ENCODE peak calls at places on chromosomes 1 and 21, in six cellular contexts. W is cardiac fibroblast, U is tibial artery, I is lung, C is fibroblast of the aortic adventitia, H is endothelial cell of umbilical vein. Z is an unnamed sample.

GRCh38 chr1:31700468-31701136 is 3.2 kb downstream of the COL16A1 start:
- DNase-seq in W (no peak), U (no peak), I (no peak), C (no peak), H (no peak), Z (no peak)

GRCh38 chr1:148383966-148384365 is 99.1 kb downstream of the PPIAL4G start:
- DNase-seq in W (no peak), U (no peak), I (no peak), C (no peak), H (no peak), Z (no peak)

GRCh38 chr1:69203166-69203565 is 364.6 kb upstream of the LRRC7 start:
- DNase-seq in W (no peak), U (no peak), I (no peak), C (no peak), H (no peak), Z (no peak)

GRCh38 chr1:45306319-45306718 is 20.4 kb upstream of the HPDL start:
- DNase-seq in W (no peak), U (no peak), I (no peak), C (no peak), H (peak), Z (no peak)

GRCh38 chr21:42939581-42940413 is 14.4 kb upstream of the ERVH48-1 start:
- DNase-seq in W (peak), U (peak), I (peak), C (peak), H (peak), Z (peak)

GRCh38 chr1:113534875-113535274 is 144.6 kb downstream of the MAGI3 start:
- DNase-seq in W (no peak), U (no peak), I (no peak), C (peak), H (no peak), Z (no peak)

GRCh38 chr1:91799863-91800262 is 86.1 kb downstream of the TGFBR3 start:
- DNase-seq in W (no peak), U (no peak), I (no peak), C (no peak), H (no peak), Z (no peak)

GRCh38 chr1:25766721-25767436 is 33.1 kb upstream of the SELENON start:
- DNase-seq in W (no peak), U (no peak), I (no peak), C (no peak), H (no peak), Z (no peak)

GRCh38 chr1:206705187-206705586 is 20.5 kb downstream of the MAPKAPK2 start:
- DNase-seq in W (peak), U (peak), I (no peak), C (peak), H (no peak), Z (peak)

GRCh38 chr21:37367758-37368535 is 1.4 kb downstream of the DYRK1A start:
- DNase-seq in W (peak), U (peak), I (no peak), C (peak), H (peak), Z (peak)

GRCh38 chr1:227318852-227319607 is 738 bp upstream of the CDC42BPA start:
- DNase-seq in W (peak), U (peak), I (peak), C (peak), H (peak), Z (peak)

GRCh38 chr1:60068393-60069045 is 5.1 kb downstream of the C1orf87 start:
- DNase-seq in W (peak), U (no peak), I (no peak), C (peak), H (no peak), Z (peak)

GRCh38 chr1:37325010-37325409 is 149.4 kb upstream of the ZC3H12A start:
- DNase-seq in W (no peak), U (no peak), I (no peak), C (no peak), H (no peak), Z (no peak)

GRCh38 chr1:41330588-41331545 is 30.4 kb upstream of the FOXO6 start:
- DNase-seq in W (peak), U (no peak), I (no peak), C (no peak), H (no peak), Z (no peak)

GRCh38 chr21:41763398-41763931 is 3.4 kb downstream of the RIPK4 start:
- DNase-seq in W (no peak), U (no peak), I (no peak), C (no peak), H (no peak), Z (no peak)

GRCh38 chr1:212727386-212728181 is 27.9 kb upstream of the BATF3 start:
- DNase-seq in W (peak), U (no peak), I (no peak), C (no peak), H (no peak), Z (peak)

GRCh38 chr1:153805929-153806750 is 30.9 kb downstream of the SLC27A3 start:
- DNase-seq in W (no peak), U (no peak), I (no peak), C (no peak), H (no peak), Z (peak)

GRCh38 chr21:32329776-32330175 is 31.1 kb downstream of the MRAP start:
- DNase-seq in W (peak), U (no peak), I (no peak), C (no peak), H (peak), Z (peak)

GRCh38 chr21:44761011-44761729 is 40.5 kb downstream of the UBE2G2 start:
- DNase-seq in W (no peak), U (peak), I (no peak), C (no peak), H (no peak), Z (no peak)

GRCh38 chr1:117171900-117172501 is 38.7 kb downstream of the VTCN1 start:
- DNase-seq in W (peak), U (no peak), I (peak), C (peak), H (no peak), Z (peak)

GRCh38 chr1:162629651-162630050 is 2.6 kb upstream of the DDR2 start:
- DNase-seq in W (peak), U (no peak), I (no peak), C (peak), H (peak), Z (peak)

GRCh38 chr21:29221259-29221744 is 77.4 kb upstream of the BACH1 start:
- DNase-seq in W (peak), U (no peak), I (no peak), C (peak), H (no peak), Z (peak)

GRCh38 chr1:81111818-81112217 is 688.9 kb upstream of the ADGRL2 start:
- DNase-seq in W (peak), U (no peak), I (no peak), C (peak), H (peak), Z (peak)

GRCh38 chr1:202810615-202811295 is at the start of gene PCAT6:
- DNase-seq in W (peak), U (peak), I (peak), C (peak), H (peak), Z (peak)

GRCh38 chr1:70043806-70044205 is 161.6 kb downstream of the LRRC40 start:
- DNase-seq in W (peak), U (no peak), I (no peak), C (peak), H (peak), Z (peak)

GRCh38 chr1:219358080-219358479 is 184.4 kb downstream of the LYPLAL1 start:
- DNase-seq in W (no peak), U (no peak), I (no peak), C (no peak), H (no peak), Z (no peak)

GRCh38 chr1:111813440-111814304 is 58.0 kb downstream of the DDX20 start:
- DNase-seq in W (no peak), U (no peak), I (no peak), C (no peak), H (no peak), Z (no peak)

GRCh38 chr21:33968082-33968997 is 52.7 kb upstream of the ATP5PO start:
- DNase-seq in W (peak), U (no peak), I (no peak), C (peak), H (peak), Z (peak)

GRCh38 chr1:28437924-28438699 is 67.7 kb upstream of the RCC1 start:
- DNase-seq in W (peak), U (peak), I (peak), C (peak), H (peak), Z (peak)

GRCh38 chr1:210908257-210908656 is 225.7 kb downstream of the KCNH1 start:
- DNase-seq in W (no peak), U (no peak), I (no peak), C (no peak), H (no peak), Z (no peak)

GRCh38 chr1:94299627-94300552 is 62.5 kb upstream of the ARHGAP29 start:
- DNase-seq in W (peak), U (no peak), I (peak), C (peak), H (peak), Z (peak)

GRCh38 chr1:172588296-172589291 is 55.6 kb downstream of the SUCO start:
- DNase-seq in W (peak), U (no peak), I (no peak), C (peak), H (peak), Z (peak)

GRCh38 chr1:54153548-54154439 is 994 bp upstream of the CDCP2 start:
- DNase-seq in W (peak), U (peak), I (peak), C (peak), H (no peak), Z (peak)

GRCh38 chr1:162372159-162373071 is 4.2 kb downstream of the SPATA46 start:
- DNase-seq in W (no peak), U (no peak), I (no peak), C (no peak), H (no peak), Z (no peak)

GRCh38 chr1:229420765-229421164 is 13.1 kb downstream of the ACTA1 start:
- DNase-seq in W (no peak), U (no peak), I (no peak), C (no peak), H (no peak), Z (no peak)

GRCh38 chr1:52662645-52663313 is 29.8 kb downstream of the SHISAL2A start:
- DNase-seq in W (peak), U (no peak), I (no peak), C (peak), H (peak), Z (peak)

GRCh38 chr1:119676571-119677206 is 28.6 kb upstream of the ZNF697 start:
- DNase-seq in W (peak), U (peak), I (peak), C (peak), H (no peak), Z (no peak)

GRCh38 chr21:39713905-39714304 is 31.1 kb upstream of the IGSF5 start:
- DNase-seq in W (peak), U (no peak), I (no peak), C (no peak), H (no peak), Z (no peak)

GRCh38 chr21:39710866-39711265 is 34.1 kb upstream of the IGSF5 start:
- DNase-seq in W (no peak), U (no peak), I (no peak), C (no peak), H (no peak), Z (no peak)

GRCh38 chr21:39712976-39713375 is 32.0 kb upstream of the IGSF5 start:
- DNase-seq in W (no peak), U (no peak), I (no peak), C (no peak), H (no peak), Z (no peak)

GRCh38 chr21:39715804-39716397 is 29.1 kb upstream of the IGSF5 start:
- DNase-seq in W (peak), U (peak), I (peak), C (peak), H (peak), Z (peak)

GRCh38 chr21:39714331-39714730 is 30.7 kb upstream of the IGSF5 start:
- DNase-seq in W (no peak), U (no peak), I (no peak), C (no peak), H (no peak), Z (no peak)
- H3K4me3 ChIP-seq in W (no peak), U (no peak), I (no peak), C (no peak), H (no peak), Z (no peak)

GRCh38 chr1:235366286-235366685 is 941 bp upstream of the TBCE start:
- DNase-seq in W (no peak), U (no peak), I (no peak), C (no peak), H (no peak), Z (no peak)

GRCh38 chr1:235369802-235370201 is 2.6 kb downstream of the TBCE start:
- DNase-seq in W (no peak), U (no peak), I (no peak), C (no peak), H (no peak), Z (no peak)

GRCh38 chr1:235367000-235367908 is at the start of gene TBCE:
- DNase-seq in W (peak), U (peak), I (peak), C (peak), H (peak), Z (peak)

GRCh38 chr1:235368428-235368827 is 1.2 kb downstream of the TBCE start:
- DNase-seq in W (no peak), U (no peak), I (no peak), C (no peak), H (no peak), Z (no peak)
- H3K4me3 ChIP-seq in W (peak), U (peak), I (no peak), C (peak), H (no peak), Z (peak)

DNA sequence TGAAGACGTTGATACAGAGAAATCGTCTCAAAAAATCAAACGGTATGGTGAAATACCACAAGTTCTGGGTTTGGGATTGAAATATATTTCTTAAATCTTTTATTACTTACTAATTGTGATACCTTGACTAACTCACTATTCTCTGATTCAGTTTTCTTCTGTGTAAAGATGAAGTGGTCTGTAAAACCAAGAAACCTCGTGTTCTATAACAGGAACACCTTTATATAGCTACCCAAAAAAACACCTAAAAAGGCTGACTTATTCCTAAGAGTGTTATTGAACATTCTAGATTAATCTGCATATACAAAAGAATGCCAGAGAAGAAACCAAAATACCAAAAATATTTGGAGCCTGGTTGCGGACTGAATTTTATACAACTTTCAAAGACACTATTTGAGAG is 721 bp downstream of the LRRIQ3 start:
- DNase-seq in W (no peak), U (no peak), I (no peak), C (no peak), H (no peak), Z (no peak)
- H3K4me3 ChIP-seq in W (peak), U (peak), I (no peak), C (peak), H (peak), Z (peak)

DNA sequence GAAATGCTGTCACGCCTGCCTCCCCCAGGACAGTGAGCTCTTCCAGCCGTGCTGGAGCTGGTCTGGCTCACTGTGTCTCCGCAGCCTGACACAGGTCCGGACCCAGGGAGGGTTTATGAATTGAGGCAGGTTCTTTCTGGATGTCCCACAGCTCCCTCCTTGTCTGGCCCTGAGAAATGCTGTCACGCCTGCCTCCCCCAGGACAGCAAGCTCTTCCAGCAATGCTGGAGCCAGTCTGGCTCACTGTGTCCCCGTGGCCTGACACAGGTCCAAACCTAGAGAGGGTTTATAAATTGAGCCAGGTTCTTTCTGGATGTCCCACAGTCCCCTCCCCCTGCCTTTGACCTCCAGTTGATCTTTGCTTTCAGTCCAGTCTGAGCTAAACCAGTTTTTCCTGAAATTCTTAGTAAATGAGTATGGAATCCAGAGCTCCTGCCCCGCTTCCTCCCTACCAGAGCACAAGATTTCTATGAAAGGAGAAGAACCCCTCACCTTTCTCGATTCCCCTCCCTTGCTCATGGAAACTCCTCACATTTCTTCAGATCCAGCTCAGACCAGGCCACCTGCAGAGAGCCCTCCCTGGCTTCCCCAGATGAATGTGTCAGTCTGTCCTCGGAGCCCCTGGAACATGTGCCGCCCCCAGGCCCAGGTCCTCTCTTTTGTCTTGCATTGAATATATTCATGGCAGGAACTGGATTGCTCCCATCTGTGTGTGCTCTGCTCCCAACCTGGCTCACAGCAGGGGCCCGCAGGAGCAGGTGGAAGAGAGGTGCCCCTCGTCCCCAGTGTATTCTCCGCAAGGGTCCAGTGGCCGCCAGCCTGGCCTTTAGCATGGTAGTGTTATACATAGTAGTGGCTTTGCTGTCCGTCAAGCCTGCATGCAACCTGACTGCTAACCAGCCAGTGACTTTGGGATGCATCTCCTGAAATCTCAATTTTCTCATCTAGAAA is 116.3 kb downstream of the EPHB2 start:
- DNase-seq in W (peak), U (no peak), I (peak), C (peak), H (peak), Z (peak)
- H3K4me3 ChIP-seq in W (no peak), U (no peak), I (no peak), C (no peak), H (no peak), Z (no peak)

DNA sequence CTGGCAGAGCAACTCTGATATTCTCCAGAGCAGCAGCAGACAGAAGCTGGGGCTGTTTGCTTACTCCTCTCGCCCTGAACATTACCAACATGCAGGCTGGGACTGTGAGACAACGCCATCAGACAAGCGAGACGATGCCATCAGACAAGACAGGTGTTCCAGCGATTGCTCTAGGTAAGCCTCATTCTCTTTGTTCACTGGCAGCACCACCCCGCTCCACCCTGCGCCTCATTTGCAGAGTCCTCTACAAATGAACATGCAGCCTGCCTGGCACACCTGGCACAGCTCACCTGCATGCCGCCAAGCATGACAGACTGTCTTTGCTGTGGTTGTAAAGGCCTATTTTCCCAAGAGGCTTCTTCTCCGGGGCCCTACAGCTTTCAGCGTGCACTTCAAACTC is 346.2 kb downstream of the SMYD3 start:
- DNase-seq in W (no peak), U (no peak), I (no peak), C (no peak), H (no peak), Z (no peak)
- H3K4me3 ChIP-seq in W (no peak), U (no peak), I (no peak), C (no peak), H (no peak), Z (no peak)

DNA sequence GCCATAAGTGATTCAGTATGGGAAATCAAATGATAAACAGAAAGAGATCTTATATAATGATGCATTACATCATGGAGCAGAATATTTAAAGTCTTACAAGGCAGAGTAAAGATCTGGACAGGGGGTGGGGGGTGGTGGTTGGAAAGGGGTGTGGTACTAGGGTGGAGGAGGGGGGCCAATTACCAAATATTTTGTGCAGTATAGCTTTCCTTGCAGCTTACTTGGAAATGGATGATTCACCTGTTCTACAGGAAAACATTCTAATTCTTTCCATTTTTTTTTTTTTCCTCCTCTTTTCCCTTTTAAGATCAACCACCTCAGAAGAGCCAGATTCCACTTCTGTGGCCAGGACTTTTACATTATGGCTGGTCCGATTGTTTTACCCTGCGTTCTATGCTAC is 859.3 kb downstream of the USP25 start:
- DNase-seq in W (no peak), U (no peak), I (no peak), C (no peak), H (no peak), Z (no peak)
- H3K4me3 ChIP-seq in W (peak), U (peak), I (no peak), C (no peak), H (no peak), Z (peak)

GRCh38 chr1:19469004-19469403 is 16.3 kb downstream of the CAPZB start:
- DNase-seq in W (no peak), U (no peak), I (no peak), C (no peak), H (no peak), Z (no peak)
- H3K4me3 ChIP-seq in W (no peak), U (no peak), I (no peak), C (no peak), H (no peak), Z (no peak)

GRCh38 chr1:160149235-160149634 is 2.2 kb upstream of the ATP1A4 start:
- DNase-seq in W (no peak), U (no peak), I (no peak), C (no peak), H (no peak), Z (no peak)
- H3K4me3 ChIP-seq in W (no peak), U (no peak), I (no peak), C (no peak), H (no peak), Z (no peak)

Z was measured in fibroblast of pulmonary artery.